ENCODE peak calls at places on chromosomes 5 and 9, in seven cellular contexts. I is mesenchymal stem cell; A is NCI-H1930; Q is activated CD4-positive, alpha-beta T cell treated with anti-CD3 and anti-CD28 coated beads for 48 hours; R is stimulated activated CD4-positive, alpha-beta T cell treated with anti-CD3 and anti-CD28 coated beads, Interleukin-1b, Interleukin-23, amount 100 ng/mL, for 48 hours; L is PC-3; C is activated naive CD8-positive, alpha-beta T cell treated with anti-CD3 and anti-CD28 coated beads, Interleukin-2, amount 50 U/mL, for 24 hours. W is an unnamed sample.

GRCh38 chr9:126411225-126411947 is 84.8 kb downstream of the MVB12B start:
- DNase-seq in C (no peak), L (peak), Q (peak), I (no peak), R (peak), A (no peak), W (peak)

GRCh38 chr9:129834489-129835127 is 467 bp downstream of the C9orf78 start:
- DNase-seq in I (no peak), C (peak), A (no peak), R (peak), Q (peak), L (peak), W (no peak)

GRCh38 chr5:123881791-123882244 is 369.8 kb downstream of the CSNK1G3 start:
- DNase-seq in R (no peak), L (no peak), Q (no peak), I (peak), A (no peak), C (no peak), W (no peak)

GRCh38 chr5:104412649-104413240 is 850.2 kb upstream of the NUDT12 start:
- DNase-seq in A (no peak), R (no peak), L (peak), Q (no peak), I (peak), C (no peak), W (peak)

GRCh38 chr9:95091971-95092320 is 225.6 kb downstream of the FANCC start:
- DNase-seq in A (no peak), R (no peak), I (peak), Q (no peak), C (no peak), L (peak), W (no peak)

GRCh38 chr5:54457094-54457531 is 1.6 kb downstream of the HSPB3 start:
- DNase-seq in L (no peak), C (no peak), A (no peak), I (peak), Q (no peak), R (no peak), W (no peak)

GRCh38 chr5:53133020-53133419 is 23.5 kb upstream of the MOCS2 start:
- DNase-seq in Q (no peak), C (no peak), L (no peak), I (no peak), R (no peak), A (no peak), W (no peak)

GRCh38 chr9:34072868-34073590 is 24.3 kb upstream of the UBAP2 start:
- DNase-seq in Q (no peak), A (no peak), C (no peak), R (no peak), L (peak), I (peak), W (no peak)

GRCh38 chr5:17154211-17154996 is 63.0 kb upstream of the BASP1 start:
- DNase-seq in A (no peak), I (no peak), C (no peak), L (peak), Q (no peak), R (no peak), W (no peak)

W was measured in MM.1S.